ENCODE peak calls at places on chromosomes 7 and 10, in six cellular contexts. One of them, this sample, is unnamed.

GRCh38 chr7:148919859-148920258 is 35.8 kb upstream of the EZH2 start:
- DNase-seq in HepG2: no peak
- DNase-seq in K562: no peak
- DNase-seq in HCT116: no peak
- DNase-seq in SK-N-SH: no peak
- DNase-seq in H1: no peak
- DNase-seq in this sample: no peak

GRCh38 chr7:27182861-27183681 is 2.0 kb downstream of the HOXA11 start:
- DNase-seq in HepG2: no peak
- DNase-seq in SK-N-SH: peak
- DNase-seq in K562: no peak
- DNase-seq in HCT116: no peak
- DNase-seq in H1: no peak
- DNase-seq in this sample: no peak

GRCh38 chr10:125016123-125016522 is 74.2 kb downstream of the ZRANB1 start:
- DNase-seq in HepG2: no peak
- DNase-seq in HCT116: no peak
- DNase-seq in K562: no peak
- DNase-seq in SK-N-SH: peak
- DNase-seq in H1: no peak
- DNase-seq in this sample: no peak

GRCh38 chr7:96236198-96237039 is 85.5 kb downstream of the SLC25A13 start:
- DNase-seq in SK-N-SH: peak
- DNase-seq in K562: peak
- DNase-seq in HCT116: peak
- DNase-seq in H1: no peak
- DNase-seq in HepG2: no peak
- DNase-seq in this sample: no peak

GRCh38 chr10:17023386-17024298 is 106.0 kb downstream of the CUBN start:
- DNase-seq in SK-N-SH: no peak
- DNase-seq in H1: no peak
- DNase-seq in HepG2: peak
- DNase-seq in K562: peak
- DNase-seq in HCT116: peak
- DNase-seq in this sample: peak

GRCh38 chr10:62037166-62037831 is 135.8 kb downstream of the ARID5B start:
- DNase-seq in SK-N-SH: no peak
- DNase-seq in H1: no peak
- DNase-seq in HCT116: no peak
- DNase-seq in K562: no peak
- DNase-seq in HepG2: peak
- DNase-seq in this sample: no peak

GRCh38 chr7:97104719-97105129 is 12.8 kb upstream of the SDHAF3 start:
- DNase-seq in HCT116: peak
- DNase-seq in SK-N-SH: peak
- DNase-seq in H1: peak
- DNase-seq in K562: peak
- DNase-seq in HepG2: peak
- DNase-seq in this sample: peak

GRCh38 chr10:86888585-86889381 is 68.6 kb downstream of the MMRN2 start:
- DNase-seq in HCT116: no peak
- DNase-seq in K562: no peak
- DNase-seq in H1: no peak
- DNase-seq in SK-N-SH: no peak
- DNase-seq in HepG2: no peak
- DNase-seq in this sample: no peak

GRCh38 chr10:104274762-104275721 is 6.1 kb downstream of the GSTO2 start:
- DNase-seq in HCT116: peak
- DNase-seq in K562: peak
- DNase-seq in SK-N-SH: peak
- DNase-seq in H1: peak
- DNase-seq in HepG2: no peak
- DNase-seq in this sample: no peak

GRCh38 chr10:25815236-25815635 is 118.8 kb upstream of the MYO3A start:
- DNase-seq in K562: no peak
- DNase-seq in SK-N-SH: no peak
- DNase-seq in H1: no peak
- DNase-seq in HCT116: no peak
- DNase-seq in HepG2: no peak
- DNase-seq in this sample: no peak

GRCh38 chr7:150322833-150323681 is at the start of the genes ACTR3C and LRRC61:
- DNase-seq in SK-N-SH: peak
- DNase-seq in HCT116: no peak
- DNase-seq in H1: peak
- DNase-seq in K562: peak
- DNase-seq in HepG2: peak
- DNase-seq in this sample: peak

GRCh38 chr7:17952387-17952786 is 12.1 kb upstream of the SNX13 start:
- DNase-seq in SK-N-SH: no peak
- DNase-seq in HCT116: no peak
- DNase-seq in H1: no peak
- DNase-seq in K562: no peak
- DNase-seq in HepG2: no peak
- DNase-seq in this sample: no peak

GRCh38 chr7:55977831-55978230 is 13.4 kb downstream of the NIPSNAP2 start:
- DNase-seq in H1: no peak
- DNase-seq in HepG2: no peak
- DNase-seq in SK-N-SH: no peak
- DNase-seq in HCT116: no peak
- DNase-seq in K562: no peak
- DNase-seq in this sample: no peak

GRCh38 chr7:151825711-151826110 is 51.2 kb downstream of the PRKAG2 start:
- DNase-seq in K562: no peak
- DNase-seq in HCT116: no peak
- DNase-seq in SK-N-SH: no peak
- DNase-seq in HepG2: no peak
- DNase-seq in H1: no peak
- DNase-seq in this sample: no peak

GRCh38 chr10:117431160-117431559 is 55.9 kb upstream of the PDZD8 start:
- DNase-seq in HepG2: no peak
- DNase-seq in K562: no peak
- DNase-seq in SK-N-SH: no peak
- DNase-seq in HCT116: peak
- DNase-seq in H1: no peak
- DNase-seq in this sample: no peak

GRCh38 chr10:21791276-21791675 is 212.3 kb downstream of the DNAJC1 start:
- DNase-seq in K562: no peak
- DNase-seq in HepG2: no peak
- DNase-seq in HCT116: no peak
- DNase-seq in SK-N-SH: no peak
- DNase-seq in H1: no peak
- DNase-seq in this sample: no peak

GRCh38 chr7:74569501-74570075 is 87.9 kb upstream of the GTF2I start:
- DNase-seq in H1: no peak
- DNase-seq in HepG2: no peak
- DNase-seq in K562: no peak
- DNase-seq in HCT116: no peak
- DNase-seq in SK-N-SH: peak
- DNase-seq in this sample: no peak

GRCh38 chr7:77327067-77327931 is 88.8 kb downstream of the GSAP start:
- DNase-seq in H1: no peak
- DNase-seq in SK-N-SH: peak
- DNase-seq in HepG2: peak
- DNase-seq in K562: no peak
- DNase-seq in HCT116: no peak
- DNase-seq in this sample: no peak

GRCh38 chr7:151831606-151832005 is 45.3 kb downstream of the PRKAG2 start:
- DNase-seq in HepG2: no peak
- DNase-seq in H1: no peak
- DNase-seq in SK-N-SH: no peak
- DNase-seq in K562: no peak
- DNase-seq in HCT116: no peak
- DNase-seq in this sample: no peak

GRCh38 chr10:73522263-73522662 is 26.4 kb upstream of the PPP3CB start:
- DNase-seq in HCT116: no peak
- DNase-seq in SK-N-SH: no peak
- DNase-seq in HepG2: no peak
- DNase-seq in H1: no peak
- DNase-seq in K562: no peak
- DNase-seq in this sample: no peak

GRCh38 chr10:75202321-75203096 is 8.1 kb upstream of the VDAC2 start:
- DNase-seq in HCT116: no peak
- DNase-seq in HepG2: peak
- DNase-seq in H1: no peak
- DNase-seq in K562: no peak
- DNase-seq in SK-N-SH: no peak
- DNase-seq in this sample: no peak

GRCh38 chr7:108420482-108420908 is 35.7 kb downstream of the NRCAM start:
- DNase-seq in H1: no peak
- DNase-seq in HCT116: no peak
- DNase-seq in SK-N-SH: no peak
- DNase-seq in HepG2: no peak
- DNase-seq in K562: no peak
- DNase-seq in this sample: no peak

GRCh38 chr7:22853674-22854157 is 31.1 kb upstream of the TOMM7 start:
- DNase-seq in HepG2: no peak
- DNase-seq in SK-N-SH: peak
- DNase-seq in K562: no peak
- DNase-seq in H1: no peak
- DNase-seq in HCT116: peak
- DNase-seq in this sample: no peak

GRCh38 chr10:86520871-86521619 is 547 bp downstream of the WAPL start:
- DNase-seq in HepG2: peak
- DNase-seq in SK-N-SH: peak
- DNase-seq in K562: peak
- DNase-seq in H1: no peak
- DNase-seq in HCT116: peak
- DNase-seq in this sample: no peak

GRCh38 chr7:65746398-65746669 is 126.5 kb upstream of the VKORC1L1 start:
- DNase-seq in HCT116: no peak
- DNase-seq in H1: no peak
- DNase-seq in HepG2: no peak
- DNase-seq in SK-N-SH: no peak
- DNase-seq in K562: no peak
- DNase-seq in this sample: no peak

GRCh38 chr10:110445871-110446270 is 51.8 kb upstream of the DUSP5 start:
- DNase-seq in HepG2: no peak
- DNase-seq in HCT116: no peak
- DNase-seq in H1: no peak
- DNase-seq in SK-N-SH: no peak
- DNase-seq in K562: no peak
- DNase-seq in this sample: no peak

GRCh38 chr10:110446954-110447608 is 50.6 kb upstream of the DUSP5 start:
- DNase-seq in SK-N-SH: no peak
- DNase-seq in HCT116: no peak
- DNase-seq in HepG2: no peak
- DNase-seq in K562: no peak
- DNase-seq in H1: no peak
- DNase-seq in this sample: no peak

GRCh38 chr10:110446277-110446676 is 51.4 kb upstream of the DUSP5 start:
- DNase-seq in K562: no peak
- DNase-seq in H1: no peak
- DNase-seq in HCT116: no peak
- DNase-seq in SK-N-SH: no peak
- DNase-seq in HepG2: no peak
- DNase-seq in this sample: no peak

GRCh38 chr10:110447886-110448285 is 49.8 kb upstream of the DUSP5 start:
- DNase-seq in HCT116: no peak
- DNase-seq in HepG2: no peak
- DNase-seq in K562: no peak
- DNase-seq in H1: no peak
- DNase-seq in SK-N-SH: no peak
- DNase-seq in this sample: no peak

DNA sequence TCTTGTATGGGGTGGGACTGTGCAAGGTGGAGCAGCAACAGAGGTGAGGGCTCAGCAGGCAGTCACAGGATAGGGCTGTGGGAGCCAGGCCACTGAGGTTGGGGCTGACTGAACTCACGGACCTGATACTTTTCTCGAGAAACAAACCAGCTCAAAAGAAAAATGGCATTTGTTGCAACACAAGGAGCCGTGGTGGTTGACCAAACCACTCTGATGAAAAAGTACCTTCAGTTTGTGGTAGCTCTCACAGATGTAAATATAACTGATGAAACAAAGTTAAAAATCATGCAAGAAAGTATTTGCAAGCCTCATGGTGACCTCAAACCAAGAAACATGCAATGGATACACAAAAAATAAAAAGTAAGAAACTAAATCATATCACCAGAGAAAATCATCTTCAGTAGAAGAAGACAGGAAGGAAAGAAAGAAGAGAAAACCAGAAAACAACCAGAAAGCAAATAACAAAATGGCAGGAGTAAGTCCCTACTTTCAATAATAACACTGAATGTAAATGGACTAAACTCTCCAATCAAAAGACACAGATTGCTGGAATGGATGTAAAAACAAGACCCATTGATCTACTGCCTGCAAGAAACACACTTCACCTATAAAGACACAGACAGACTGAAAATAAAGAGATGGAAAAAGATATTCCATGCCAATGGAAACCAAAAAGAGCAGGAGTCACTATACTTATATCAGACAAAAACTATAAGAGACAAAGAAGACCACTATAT is 48.9 kb upstream of the DUSP5 start:
- DNase-seq in K562: no peak
- DNase-seq in SK-N-SH: no peak
- DNase-seq in HCT116: no peak
- DNase-seq in HepG2: no peak
- DNase-seq in H1: no peak
- DNase-seq in this sample: no peak
- TF ChIP-seq YY1 in K562: no peak
- TF ChIP-seq YY1 in SK-N-SH: no peak
- TF ChIP-seq YY1 in HCT116: no peak
- TF ChIP-seq YY1 in HepG2: no peak
- TF ChIP-seq YY1 in H1: no peak
- TF ChIP-seq YY1 in this sample: no peak

GRCh38 chr10:110045772-110046171 is 38.0 kb downstream of the ADD3 start:
- DNase-seq in SK-N-SH: no peak
- DNase-seq in HCT116: no peak
- DNase-seq in K562: no peak
- DNase-seq in HepG2: no peak
- DNase-seq in H1: no peak
- DNase-seq in this sample: no peak
- TF ChIP-seq YY1 in SK-N-SH: no peak
- TF ChIP-seq YY1 in HCT116: no peak
- TF ChIP-seq YY1 in K562: no peak
- TF ChIP-seq YY1 in HepG2: no peak
- TF ChIP-seq YY1 in H1: no peak
- TF ChIP-seq YY1 in this sample: no peak

DNA sequence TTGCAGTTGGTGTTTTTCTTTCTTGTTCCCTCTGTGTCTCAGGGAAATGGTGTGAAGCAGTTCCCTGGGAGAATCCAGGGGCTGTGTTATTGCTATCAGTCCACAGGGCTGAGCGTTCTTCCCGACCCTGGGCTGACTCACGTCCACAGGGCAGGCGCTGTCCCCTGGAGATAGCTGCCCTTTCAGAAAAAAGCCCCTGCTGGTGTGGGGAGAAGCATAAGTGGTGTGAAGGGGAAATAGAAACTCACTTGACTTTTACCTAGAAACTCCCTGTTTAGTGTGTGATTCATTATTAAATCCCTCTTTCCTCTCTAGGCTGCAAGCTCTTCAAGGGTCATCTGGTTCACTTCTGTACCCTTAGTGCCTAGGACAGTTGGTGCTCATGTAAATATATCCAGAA is 63.3 kb upstream of the SMNDC1 start:
- DNase-seq in SK-N-SH: no peak
- DNase-seq in H1: no peak
- DNase-seq in HepG2: no peak
- DNase-seq in K562: peak
- DNase-seq in HCT116: no peak
- DNase-seq in this sample: no peak
- TF ChIP-seq YY1 in SK-N-SH: no peak
- TF ChIP-seq YY1 in H1: no peak
- TF ChIP-seq YY1 in HepG2: no peak
- TF ChIP-seq YY1 in K562: no peak
- TF ChIP-seq YY1 in HCT116: no peak
- TF ChIP-seq YY1 in this sample: no peak

GRCh38 chr10:122251459-122252255 is 19.4 kb upstream of the BTBD16 start:
- DNase-seq in HCT116: no peak
- DNase-seq in H1: no peak
- DNase-seq in HepG2: no peak
- DNase-seq in K562: no peak
- DNase-seq in SK-N-SH: no peak
- DNase-seq in this sample: no peak
- TF ChIP-seq YY1 in HCT116: no peak
- TF ChIP-seq YY1 in H1: no peak
- TF ChIP-seq YY1 in HepG2: no peak
- TF ChIP-seq YY1 in K562: no peak
- TF ChIP-seq YY1 in SK-N-SH: no peak
- TF ChIP-seq YY1 in this sample: no peak

This sample was measured in NT2/D1.